ENCODE peak calls at places on chromosomes 6 and 20, in five cellular contexts. W is IMR-90, O is neuronal stem cell, Z is GM23248, C is H9. B is an unnamed sample.

GRCh38 chr6:157229733-157230132 is 93.6 kb downstream of the TMEM242 start:
- DNase-seq in C (no peak), Z (no peak), W (no peak), O (no peak), B (no peak)

GRCh38 chr6:12605888-12606345 is 110.7 kb upstream of the PHACTR1 start:
- DNase-seq in W (peak; percentile 75), Z (peak; percentile 85), C (peak; percentile 57), O (peak; percentile 48), B (peak; percentile 82)

GRCh38 chr6:143607959-143608358 is 69.8 kb upstream of the PHACTR2 start:
- DNase-seq in O (no peak), Z (no peak), C (no peak), W (no peak), B (no peak)

GRCh38 chr6:12203001-12203400 is 87.2 kb upstream of the EDN1 start:
- DNase-seq in Z (no peak), C (peak; percentile 37), O (no peak), W (peak; percentile 44), B (no peak)

GRCh38 chr20:62766716-62767115 is 29.6 kb upstream of the MRGBP start:
- DNase-seq in O (no peak), Z (no peak), C (no peak), W (no peak), B (peak; percentile 71)

GRCh38 chr20:17570347-17571152 is 675 bp downstream of the DSTN start:
- DNase-seq in W (peak; percentile 33), O (peak; percentile 64), Z (peak; percentile 73), C (peak; percentile 48), B (peak; percentile 49)

GRCh38 chr6:106477790-106478189 is 117.3 kb downstream of the CRYBG1 start:
- DNase-seq in Z (no peak), W (no peak), C (no peak), O (no peak), B (no peak)

GRCh38 chr6:137776786-137777185 is 90.3 kb upstream of the TNFAIP3 start:
- DNase-seq in O (no peak), W (peak; percentile 73), C (no peak), Z (peak; percentile 16), B (peak; percentile 70)

GRCh38 chr20:36342316-36342715 is 36.2 kb downstream of the DLGAP4 start:
- DNase-seq in O (no peak), C (no peak), W (no peak), Z (no peak), B (no peak)

GRCh38 chr6:53741417-53741816 is 53.4 kb upstream of the LRRC1 start:
- DNase-seq in Z (no peak), C (peak; percentile 44), O (no peak), W (no peak), B (no peak)

GRCh38 chr6:344816-345340 is 46.7 kb upstream of the IRF4 start:
- DNase-seq in C (no peak), W (peak; percentile 53), Z (no peak), O (no peak), B (no peak)

GRCh38 chr20:24699321-24700165 is 230.1 kb downstream of the SYNDIG1 start:
- DNase-seq in O (no peak), C (peak; percentile 16), Z (peak; percentile 46), W (no peak), B (no peak)

GRCh38 chr20:35768731-35769664 is 2.8 kb upstream of the PHF20 start:
- DNase-seq in Z (peak; percentile 98), C (peak; percentile 94), W (peak; percentile 98), O (peak; percentile 61), B (peak; percentile 95)

GRCh38 chr6:170108456-170108855 is 182.4 kb downstream of the DLL1 start:
- DNase-seq in O (no peak), W (no peak), C (peak; percentile 20), Z (no peak), B (no peak)

GRCh38 chr6:209432-210103 is 82.7 kb upstream of the DUSP22 start:
- DNase-seq in W (no peak), Z (no peak), O (no peak), C (no peak), B (no peak)

GRCh38 chr20:18724788-18725476 is 88.7 kb upstream of the SCP2D1 start:
- DNase-seq in W (no peak), O (no peak), Z (no peak), C (no peak), B (no peak)

GRCh38 chr6:45741437-45742166 is 274.1 kb downstream of the CLIC5 start:
- DNase-seq in C (no peak), Z (peak; percentile 45), W (peak; percentile 44), O (no peak), B (no peak)

GRCh38 chr6:85402922-85403321 is 47.0 kb upstream of the NT5E start:
- DNase-seq in C (no peak), Z (peak; percentile 9), O (no peak), W (no peak), B (no peak)
- H3K4me1 ChIP-seq in C (peaks cover 15% of the 10 kb centered on the region), Z (peaks cover 60% of the 10 kb centered on the region), O (peaks cover 3% of the 10 kb centered on the region), W (peaks cover 41% of the 10 kb centered on the region), B (peaks cover 48% of the 10 kb centered on the region)

DNA sequence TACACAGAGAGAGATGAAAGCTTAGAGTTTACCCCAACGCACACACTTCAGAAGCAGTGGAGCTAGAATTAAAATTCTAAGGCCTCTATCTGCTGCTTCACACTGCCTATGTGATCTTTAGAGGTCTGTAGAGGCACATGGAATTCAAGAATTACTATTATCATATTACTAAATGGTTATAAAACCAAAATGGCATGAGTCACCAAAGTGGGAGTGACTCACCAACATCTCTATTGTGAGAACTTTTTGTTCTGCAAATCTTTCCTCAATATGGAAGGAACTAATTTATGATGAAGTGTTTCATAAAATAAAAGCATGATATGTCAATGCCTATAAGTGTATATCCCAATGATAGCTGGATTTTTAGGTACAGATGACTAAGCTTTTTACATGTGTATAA is 28.5 kb upstream of the TMEM244 start:
- DNase-seq in W (peak; percentile 91), C (no peak), Z (peak; percentile 87), O (no peak), B (peak; percentile 90)
- H3K9ac ChIP-seq in W (no peak overlapping the region), C (no peak overlapping the region), Z (no peak overlapping the region), O (no peak overlapping the region), B (peak overlapping the region; percentile 69)

GRCh38 chr6:110039996-110040383 is 61.9 kb downstream of the GPR6 start:
- DNase-seq in O (no peak), Z (peak; percentile 11), C (peak; percentile 68), W (peak; percentile 9), B (peak; percentile 59)

GRCh38 chr6:110041149-110041548 is 63.0 kb downstream of the GPR6 start:
- DNase-seq in Z (no peak), C (no peak), W (no peak), O (no peak), B (no peak)

GRCh38 chr6:110037726-110038295 is 59.7 kb downstream of the GPR6 start:
- DNase-seq in O (no peak), C (no peak), W (no peak), Z (peak; percentile 20), B (no peak)

GRCh38 chr6:110040716-110041115 is 62.6 kb downstream of the GPR6 start:
- DNase-seq in O (no peak), W (no peak), Z (no peak), C (no peak), B (no peak)

GRCh38 chr6:110039364-110039995 is 61.4 kb downstream of the GPR6 start:
- DNase-seq in Z (peak; percentile 83), C (peak; percentile 90), O (peak; percentile 87), W (peak; percentile 87), B (peak; percentile 85)
- H3K4me2 ChIP-seq in Z (no peak overlapping the region), C (peak overlapping the region; percentile 23), O (peak overlapping the region; percentile 67), W (peak overlapping the region; percentile 43), B (peak overlapping the region; percentile 97)

GRCh38 chr20:50286609-50287008 is 96.0 kb downstream of the CEBPB start:
- DNase-seq in O (no peak), C (peak; percentile 52), W (peak; percentile 88), Z (peak; percentile 87), B (peak; percentile 46)
- H3K4me1 ChIP-seq in O (peaks cover 5% of the 10 kb centered on the region), C (no peaks in the 10 kb centered on the region), W (peaks cover 41% of the 10 kb centered on the region), Z (peaks cover 43% of the 10 kb centered on the region), B (peaks cover 23% of the 10 kb centered on the region)

GRCh38 chr6:47416396-47417345 is 60.9 kb upstream of the CD2AP start:
- DNase-seq in W (no peak), Z (no peak), C (no peak), O (no peak), B (no peak)

GRCh38 chr6:47419621-47420020 is 58.0 kb upstream of the CD2AP start:
- DNase-seq in O (no peak), Z (peak; percentile 23), W (no peak), C (no peak), B (peak; percentile 88)

GRCh38 chr6:47414517-47415167 is 62.9 kb upstream of the CD2AP start:
- DNase-seq in W (peak; percentile 48), C (no peak), O (no peak), Z (peak; percentile 72), B (peak; percentile 54)

GRCh38 chr6:47413752-47414516 is 63.7 kb upstream of the CD2AP start:
- DNase-seq in C (no peak), W (peak; percentile 69), O (peak; percentile 48), Z (peak; percentile 73), B (peak; percentile 77)
- H3K9ac ChIP-seq in C (no peak overlapping the region), W (no peak overlapping the region), O (no peak overlapping the region), Z (peak overlapping the region; percentile 80), B (peak overlapping the region; percentile 49)

DNA sequence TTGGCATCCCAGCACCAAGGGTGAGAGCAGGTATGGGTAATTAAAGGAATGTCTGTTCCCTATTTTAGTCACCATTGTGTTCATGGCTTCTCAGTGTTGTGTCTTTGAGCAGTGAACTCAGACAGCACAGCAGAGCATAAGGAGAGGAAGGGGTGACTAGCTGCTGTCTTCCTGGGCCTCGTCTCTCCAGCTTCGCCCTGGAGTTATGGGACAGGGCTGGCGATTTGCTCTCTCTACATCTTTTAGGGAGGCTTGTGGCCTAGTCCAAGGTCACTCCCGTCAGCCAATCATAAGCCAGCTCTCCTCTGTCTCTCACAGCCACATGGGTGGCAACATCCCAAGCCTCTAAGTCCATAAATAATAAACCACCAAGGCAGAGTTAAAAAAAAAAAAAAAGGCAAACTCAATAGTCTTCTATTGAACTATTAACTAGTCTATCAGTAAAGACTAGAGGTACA is 7.3 kb downstream of the CST3 start:
- DNase-seq in O (no peak), Z (no peak), C (no peak), W (no peak), B (no peak)
- H3K4me2 ChIP-seq in O (no peak overlapping the region), Z (no peak overlapping the region), C (no peak overlapping the region), W (no peak overlapping the region), B (no peak overlapping the region)

GRCh38 chr6:25329982-25330381 is 50.8 kb downstream of the CARMIL1 start:
- DNase-seq in C (no peak), W (no peak), O (no peak), Z (no peak), B (peak; percentile 23)
- H3K4me1 ChIP-seq in C (peaks cover 12% of the 10 kb centered on the region), W (peaks cover 4% of the 10 kb centered on the region), O (peaks cover 12% of the 10 kb centered on the region), Z (peaks cover 19% of the 10 kb centered on the region), B (peaks cover 8% of the 10 kb centered on the region)

B was measured in PC-3.